ENCODE peak calls at places on chromosome 19, in seven cellular contexts. U is dorsolateral prefrontal cortex, L is astrocyte of the spinal cord, B is PC-9, W is tibial nerve, X is psoas muscle, V is adrenal gland. A is an unnamed sample.

GRCh38 chr19:51521357-51521756 is 10.1 kb downstream of the SIGLEC6 start:
- DNase-seq in U (no peak), L (no peak), B (no peak), W (no peak), X (no peak), V (no peak), A (no peak)

GRCh38 chr19:1288528-1289394 is 3.1 kb downstream of the EFNA2 start:
- DNase-seq in U (no peak), L (no peak), B (no peak), W (no peak), X (no peak), V (no peak), A (no peak)

GRCh38 chr19:38649305-38650179 is 2.1 kb downstream of the ACTN4 start:
- DNase-seq in U (no peak), L (no peak), B (peak), W (no peak), X (peak), V (peak), A (no peak)

GRCh38 chr19:51439021-51439465 is 19.2 kb downstream of the SIGLEC8 start:
- DNase-seq in U (no peak), L (no peak), B (no peak), W (no peak), X (no peak), V (no peak), A (peak)

GRCh38 chr19:17910776-17911360 is 21.9 kb upstream of the CCDC124 start:
- DNase-seq in U (no peak), L (peak), B (no peak), W (no peak), X (no peak), V (no peak), A (no peak)

GRCh38 chr19:38663156-38663651 is 15.8 kb downstream of the ACTN4 start:
- DNase-seq in U (no peak), L (no peak), B (no peak), W (no peak), X (no peak), V (peak), A (no peak)

GRCh38 chr19:45469835-45470146 is 2.0 kb downstream of the FOSB start:
- DNase-seq in U (no peak), L (peak), B (peak), W (peak), X (no peak), V (no peak), A (no peak)

GRCh38 chr19:53812335-53812734 is 11.8 kb downstream of the NLRP12 start:
- DNase-seq in U (no peak), L (no peak), B (no peak), W (no peak), X (no peak), V (no peak), A (no peak)

GRCh38 chr19:41802770-41803169 is 6.4 kb downstream of the CEACAM3 start:
- DNase-seq in U (no peak), L (no peak), B (no peak), W (no peak), X (no peak), V (no peak), A (no peak)

GRCh38 chr19:19459707-19460251 is 54.3 kb downstream of the GATAD2A start:
- DNase-seq in U (no peak), L (peak), B (no peak), W (no peak), X (peak), V (peak), A (peak)

GRCh38 chr19:16327911-16328823 is 3.5 kb downstream of the KLF2 start:
- DNase-seq in U (no peak), L (peak), B (no peak), W (peak), X (peak), V (peak), A (peak)

GRCh38 chr19:17394891-17395415 is 957 bp upstream of the CCDC194 start:
- DNase-seq in U (no peak), L (peak), B (no peak), W (peak), X (peak), V (peak), A (peak)

GRCh38 chr19:54653181-54653809 is 9.5 kb upstream of the LILRB4 start:
- DNase-seq in U (no peak), L (peak), B (no peak), W (no peak), X (no peak), V (no peak), A (peak)

GRCh38 chr19:30163663-30164062 is 208.5 kb upstream of the ZNF536 start:
- DNase-seq in U (no peak), L (no peak), B (no peak), W (no peak), X (no peak), V (no peak), A (no peak)

GRCh38 chr19:2495130-2495641 is 19.3 kb downstream of the GADD45B start:
- DNase-seq in U (no peak), L (peak), B (peak), W (peak), X (peak), V (peak), A (peak)

GRCh38 chr19:571127-571974 is 1.0 kb upstream of the BSG start:
- DNase-seq in U (no peak), L (no peak), B (peak), W (no peak), X (peak), V (peak), A (peak)

GRCh38 chr19:41912899-41913475 is 15.3 kb downstream of the ERFL start:
- DNase-seq in U (no peak), L (no peak), B (no peak), W (no peak), X (no peak), V (no peak), A (no peak)

GRCh38 chr19:46069841-46070341 is 29.1 kb upstream of the IGFL4 start:
- DNase-seq in U (no peak), L (peak), B (peak), W (no peak), X (no peak), V (no peak), A (peak)

GRCh38 chr19:38270587-38271167 is 6.3 kb downstream of the SPINT2 start:
- DNase-seq in U (no peak), L (peak), B (peak), W (no peak), X (no peak), V (no peak), A (no peak)

GRCh38 chr19:11089254-11090013 is at the start of gene LDLR:
- DNase-seq in U (peak), L (peak), B (peak), W (peak), X (peak), V (peak), A (peak)

GRCh38 chr19:45640849-45641273 is 1.7 kb upstream of the EML2 start:
- DNase-seq in U (no peak), L (no peak), B (no peak), W (no peak), X (no peak), V (no peak), A (no peak)

GRCh38 chr19:29120471-29120870 is 92.5 kb downstream of the UQCRFS1 start:
- DNase-seq in U (no peak), L (no peak), B (peak), W (no peak), X (no peak), V (peak), A (no peak)

GRCh38 chr19:15892012-15892411 is 5.9 kb downstream of the CYP4F2 start:
- DNase-seq in U (no peak), L (no peak), B (no peak), W (no peak), X (no peak), V (no peak), A (no peak)

GRCh38 chr19:3363841-3364500 is 2.4 kb upstream of the NFIC start:
- DNase-seq in U (no peak), L (no peak), B (no peak), W (no peak), X (no peak), V (no peak), A (no peak)

GRCh38 chr19:16778796-16779411 is 50.3 kb upstream of the SIN3B start:
- DNase-seq in U (no peak), L (peak), B (peak), W (no peak), X (peak), V (peak), A (peak)

GRCh38 chr19:7772752-7773291 is 9.8 kb downstream of the CLEC4M start:
- DNase-seq in U (no peak), L (no peak), B (peak), W (no peak), X (no peak), V (no peak), A (peak)

GRCh38 chr19:18629166-18630088 is 7.4 kb upstream of the KLHL26 start:
- DNase-seq in U (no peak), L (no peak), B (no peak), W (peak), X (peak), V (peak), A (peak)

GRCh38 chr19:37763488-37763887 is 15.9 kb downstream of the ZNF573 start:
- DNase-seq in U (no peak), L (no peak), B (peak), W (no peak), X (no peak), V (no peak), A (peak)

GRCh38 chr19:21166436-21166835 is 24.6 kb downstream of the ZNF431 start:
- DNase-seq in U (no peak), L (no peak), B (no peak), W (no peak), X (no peak), V (no peak), A (no peak)

GRCh38 chr19:47005873-47006272 is 13.8 kb upstream of the NPAS1 start:
- DNase-seq in U (no peak), L (no peak), B (no peak), W (no peak), X (no peak), V (no peak), A (no peak)

GRCh38 chr19:46785054-46785979 is 3.1 kb downstream of the SLC1A5 start:
- DNase-seq in U (no peak), L (no peak), B (no peak), W (no peak), X (no peak), V (no peak), A (no peak)

GRCh38 chr19:6425732-6426686 is 1.4 kb upstream of the KHSRP start:
- DNase-seq in U (no peak), L (no peak), B (no peak), W (no peak), X (no peak), V (peak), A (no peak)

GRCh38 chr19:6433165-6433564 is 398 bp downstream of the SLC25A41 start:
- DNase-seq in U (no peak), L (no peak), B (no peak), W (no peak), X (no peak), V (no peak), A (no peak)

GRCh38 chr19:6431891-6432290 is 1.7 kb downstream of the SLC25A41 start:
- DNase-seq in U (no peak), L (no peak), B (no peak), W (no peak), X (no peak), V (no peak), A (no peak)

GRCh38 chr19:6427131-6427530 is 2.5 kb upstream of the KHSRP start:
- DNase-seq in U (no peak), L (no peak), B (no peak), W (no peak), X (no peak), V (no peak), A (no peak)

GRCh38 chr19:6429419-6430221 is 3.9 kb downstream of the SLC25A41 start:
- DNase-seq in U (no peak), L (no peak), B (no peak), W (no peak), X (no peak), V (no peak), A (no peak)
- TF ChIP-seq CTCF in U (no peak), L (no peak), B (no peak), W (no peak), X (no peak), V (no peak), A (no peak)

GRCh38 chr19:48492925-48493717 is 18.5 kb downstream of the LMTK3 start:
- DNase-seq in U (peak), L (peak), B (peak), W (peak), X (peak), V (peak), A (peak)
- H3K4me3 ChIP-seq in U (no peak), L (peak), B (peak), W (peak), X (peak), V (peak), A (peak)

GRCh38 chr19:49814010-49814409 is 918 bp upstream of the FUZ start:
- DNase-seq in U (no peak), L (no peak), B (no peak), W (no peak), X (no peak), V (no peak), A (no peak)

GRCh38 chr19:49812452-49812996 is 568 bp downstream of the FUZ start:
- DNase-seq in U (no peak), L (no peak), B (no peak), W (no peak), X (no peak), V (no peak), A (no peak)

GRCh38 chr19:49809987-49810389 is 3.1 kb downstream of the FUZ start:
- DNase-seq in U (no peak), L (no peak), B (no peak), W (no peak), X (no peak), V (no peak), A (no peak)

GRCh38 chr19:49811328-49811727 is 1.8 kb downstream of the FUZ start:
- DNase-seq in U (no peak), L (no peak), B (no peak), W (no peak), X (no peak), V (no peak), A (no peak)

DNA sequence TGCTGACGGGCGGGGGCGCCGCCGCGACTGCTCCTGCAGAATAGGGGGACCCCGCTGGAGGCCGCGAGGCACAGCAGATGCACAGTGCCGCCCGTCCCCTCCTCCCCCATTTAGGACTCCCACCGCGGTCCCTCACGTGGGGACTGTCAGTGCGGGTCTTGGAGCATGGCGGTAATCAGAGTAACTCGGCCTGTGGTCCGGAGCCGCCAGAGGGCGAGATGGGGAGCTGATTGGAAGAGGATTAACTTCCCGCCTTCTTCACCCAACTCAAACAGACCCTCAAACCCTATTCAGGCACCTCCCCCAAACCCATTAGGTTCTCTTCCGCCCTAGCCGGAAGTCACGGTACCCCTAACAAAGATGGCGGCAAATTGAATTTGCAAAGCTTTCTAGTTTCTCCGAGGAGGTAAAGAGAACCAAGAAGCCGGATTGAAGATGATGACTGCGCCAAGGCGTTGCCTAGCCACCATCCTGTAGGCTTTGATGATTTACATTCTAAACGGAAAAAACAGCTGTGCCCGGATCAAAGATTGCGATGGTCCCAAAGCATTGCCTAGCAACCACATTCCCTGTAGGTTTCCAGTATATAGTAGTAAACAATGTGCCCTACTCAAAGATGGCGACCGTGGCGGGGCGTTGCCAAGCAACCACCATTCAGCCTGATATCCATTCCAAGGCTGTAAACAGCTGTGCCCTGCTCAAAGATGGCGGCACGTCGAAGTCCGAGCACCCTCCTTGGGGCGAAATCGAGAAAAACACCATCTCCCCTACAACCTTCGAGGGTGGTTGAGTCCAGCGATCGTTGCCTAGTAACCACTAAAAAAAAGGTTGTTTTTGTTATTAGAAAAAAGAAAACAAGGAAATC is at the start of gene FUZ:
- DNase-seq in U (peak), L (peak), B (peak), W (peak), X (peak), V (peak), A (peak)
- TF ChIP-seq CTCF in U (peak), L (peak), B (no peak), W (peak), X (no peak), V (peak), A (peak)

DNA sequence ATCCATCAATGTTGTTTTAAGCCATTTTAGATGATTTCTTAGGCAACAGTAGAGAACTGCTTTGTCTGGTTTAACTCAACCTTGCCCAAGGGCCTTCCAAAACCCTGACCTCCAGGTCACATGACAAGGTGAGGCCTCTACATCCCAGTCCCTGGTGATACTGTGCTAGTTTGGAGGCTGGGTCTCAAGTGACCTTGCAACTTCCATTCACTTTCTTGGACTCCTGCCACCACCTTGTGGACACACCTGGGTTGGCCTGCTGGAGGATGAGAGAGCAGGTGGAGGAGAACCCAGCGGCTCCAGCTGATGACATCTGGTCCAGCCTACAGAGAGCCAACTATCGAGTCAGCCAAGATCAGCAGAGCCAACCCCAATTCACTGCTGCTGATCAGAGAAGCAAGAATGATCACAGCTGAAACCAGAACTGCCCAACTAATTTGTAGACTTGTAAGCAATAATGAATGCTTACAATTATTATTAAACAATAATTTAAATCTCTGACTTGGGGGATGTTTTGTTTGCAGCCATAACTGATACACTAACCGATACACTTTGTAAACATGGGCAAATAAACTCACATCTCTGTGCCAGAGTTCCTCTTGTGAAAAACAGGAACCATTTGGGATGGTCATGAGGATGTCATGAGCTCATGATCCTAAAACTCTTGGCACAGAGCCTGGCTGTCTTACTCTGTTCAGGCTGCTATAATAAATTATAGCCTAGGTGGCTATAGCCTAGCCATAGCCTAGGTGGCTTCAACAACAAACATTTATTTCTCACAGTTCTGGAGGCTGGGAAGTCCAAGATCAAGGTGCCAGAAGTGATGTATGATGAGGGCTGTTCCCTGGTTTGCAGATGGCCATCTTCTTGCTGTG is 11.5 kb downstream of the FAM187B start:
- DNase-seq in U (no peak), L (no peak), B (peak), W (no peak), X (no peak), V (peak), A (no peak)
- H3K4me3 ChIP-seq in U (no peak), L (no peak), B (no peak), W (no peak), X (no peak), V (no peak), A (no peak)

A was measured in fibroblast of pulmonary artery.